ENCODE peak calls at places on chromosome X, in seven cellular contexts. S is HCT116; Y is WERI-Rb-1; H is CD4-positive, alpha-beta T cell; E is psoas muscle; I is heart left ventricle; X is astrocyte. L is an unnamed sample. For H3K9me3, the result is how much of the 10 kb centered on the place peaks cover.

GRCh38 chrX:115561605-115562491 is 874 bp downstream of the PLS3 start:
- DNase-seq in X (no peak), S (no peak), I (peak), H (no peak), E (peak), Y (peak), L (peak)

GRCh38 chrX:9919632-9920172 is 47.5 kb upstream of the CLDN34 start:
- DNase-seq in S (no peak), I (no peak), H (no peak), X (no peak), E (no peak), Y (no peak), L (no peak)

GRCh38 chrX:68710870-68711576 is 63.6 kb downstream of the STARD8 start:
- DNase-seq in Y (peak), H (no peak), E (peak), S (peak), X (peak), I (no peak), L (peak)

GRCh38 chrX:19373034-19373891 is 29.5 kb downstream of the PDHA1 start:
- DNase-seq in X (no peak), E (no peak), I (no peak), Y (peak), S (no peak), H (no peak), L (no peak)

GRCh38 chrX:68114573-68115199 is 318.6 kb downstream of the OPHN1 start:
- DNase-seq in Y (no peak), E (no peak), S (no peak), I (no peak), H (no peak), X (peak), L (no peak)

GRCh38 chrX:39050427-39050826 is 249.2 kb downstream of the MID1IP1 start:
- DNase-seq in S (no peak), Y (no peak), I (no peak), X (no peak), E (no peak), H (no peak), L (no peak)

GRCh38 chrX:9433596-9433995 is 31.3 kb upstream of the TBL1X start:
- DNase-seq in Y (no peak), S (no peak), I (no peak), X (peak), H (no peak), E (no peak), L (no peak)

GRCh38 chrX:15359701-15360100 is 24.4 kb upstream of the PIGA start:
- DNase-seq in Y (no peak), I (no peak), E (no peak), X (no peak), H (no peak), S (no peak), L (no peak)

GRCh38 chrX:119417842-119418241 is 18.7 kb downstream of the SLC25A43 start:
- DNase-seq in Y (no peak), H (no peak), S (no peak), X (no peak), E (no peak), I (no peak), L (peak)

GRCh38 chrX:131262200-131262599 is 26.9 kb downstream of the IGSF1 start:
- DNase-seq in H (no peak), S (no peak), X (no peak), E (no peak), Y (no peak), I (no peak), L (no peak)

GRCh38 chrX:51902651-51903050 is 9.2 kb downstream of the MAGED1 start:
- DNase-seq in S (no peak), H (no peak), I (no peak), E (no peak), X (no peak), Y (no peak), L (no peak)

GRCh38 chrX:74421181-74422028 is at the start of gene SLC16A2:
- DNase-seq in E (peak), H (peak), Y (peak), I (peak), S (no peak), X (peak), L (peak)

GRCh38 chrX:112521658-112522057 is 158.1 kb downstream of the LHFPL1 start:
- DNase-seq in E (no peak), Y (no peak), H (no peak), X (no peak), S (no peak), I (no peak), L (no peak)

GRCh38 chrX:126165721-126166401 is at the start of gene DCAF12L2:
- DNase-seq in S (no peak), Y (no peak), H (no peak), E (peak), I (no peak), X (no peak), L (peak)

GRCh38 chrX:1534321-1535168 is 2.4 kb downstream of the P2RY8 start:
- DNase-seq in I (no peak), E (no peak), Y (peak), H (peak), S (no peak), X (no peak), L (no peak)

GRCh38 chrX:136910565-136911040 is 30.1 kb upstream of the RBMX start:
- DNase-seq in S (no peak), I (no peak), E (no peak), Y (no peak), X (peak), H (no peak), L (no peak)

GRCh38 chrX:70970482-70970999 is 39.6 kb upstream of the SLC7A3 start:
- DNase-seq in I (no peak), S (no peak), X (peak), E (no peak), H (no peak), Y (no peak), L (peak)

GRCh38 chrX:7120578-7121219 is 26.8 kb upstream of the STS start:
- DNase-seq in Y (no peak), I (no peak), S (no peak), H (no peak), E (no peak), X (peak), L (no peak)

GRCh38 chrX:139559383-139560042 is 29.0 kb downstream of the F9 start:
- DNase-seq in I (peak), Y (peak), S (peak), E (no peak), H (no peak), X (peak), L (peak)

GRCh38 chrX:46325312-46325877 is 219.8 kb downstream of the ZNF674 start:
- DNase-seq in X (peak), S (peak), I (no peak), H (peak), Y (no peak), E (no peak), L (peak)

GRCh38 chrX:153869473-153870287 is 16.3 kb downstream of the L1CAM start:
- DNase-seq in H (no peak), E (no peak), X (no peak), Y (no peak), S (no peak), I (no peak), L (no peak)

GRCh38 chrX:44232100-44232499 is 111.4 kb downstream of the EFHC2 start:
- DNase-seq in X (no peak), I (no peak), H (no peak), E (no peak), S (no peak), Y (no peak), L (no peak)

GRCh38 chrX:66130469-66130868 is 33.6 kb upstream of the HEPH start:
- DNase-seq in S (no peak), I (no peak), Y (no peak), H (no peak), E (no peak), X (no peak), L (no peak)

GRCh38 chrX:35150052-35150451 is 207.5 kb downstream of the FAM47B start:
- DNase-seq in H (no peak), X (no peak), E (no peak), S (no peak), I (no peak), Y (no peak), L (no peak)

GRCh38 chrX:116009348-116009747 is 161.2 kb upstream of the AGTR2 start:
- DNase-seq in Y (no peak), H (no peak), X (no peak), E (no peak), I (no peak), S (no peak), L (no peak)

GRCh38 chrX:38627683-38628082 is 66.3 kb downstream of the TSPAN7 start:
- DNase-seq in Y (peak), E (no peak), X (no peak), S (peak), I (no peak), H (no peak), L (peak)

GRCh38 chrX:140292961-140293360 is 211.9 kb downstream of the SOX3 start:
- DNase-seq in E (no peak), X (no peak), S (no peak), I (no peak), H (no peak), Y (no peak), L (no peak)

GRCh38 chrX:148771440-148771839 is 271.0 kb downstream of the AFF2 start:
- DNase-seq in Y (no peak), H (no peak), X (no peak), E (no peak), I (no peak), S (no peak), L (no peak)

GRCh38 chrX:20433376-20433775 is 166.7 kb upstream of the RPS6KA3 start:
- DNase-seq in Y (no peak), I (no peak), S (no peak), E (no peak), X (peak), H (no peak), L (no peak)

GRCh38 chrX:25869761-25870160 is 268.4 kb upstream of the MAGEB18 start:
- DNase-seq in S (no peak), Y (no peak), H (no peak), I (no peak), X (no peak), E (no peak), L (no peak)

GRCh38 chrX:12115377-12115776 is 22.9 kb upstream of the FRMPD4 start:
- DNase-seq in S (no peak), X (no peak), Y (peak), H (no peak), E (no peak), I (no peak), L (peak)

GRCh38 chrX:103356023-103356798 is at the start of gene TCEAL9:
- DNase-seq in I (peak), E (peak), Y (peak), S (peak), H (no peak), X (peak), L (peak)

GRCh38 chrX:39605183-39605582 is 492.6 kb downstream of the BCOR start:
- DNase-seq in S (no peak), I (no peak), H (no peak), Y (no peak), E (no peak), X (no peak), L (no peak)

GRCh38 chrX:107450823-107451509 is 1.5 kb downstream of the FRMPD3 start:
- DNase-seq in H (no peak), I (no peak), E (no peak), S (no peak), X (no peak), Y (peak), L (peak)
- TF ChIP-seq CTCF in H (no peak), I (no peak), E (no peak), S (peak), X (no peak), Y (peak), L (peak)

GRCh38 chrX:47623540-47624027 is 3.9 kb upstream of the SYN1 start:
- DNase-seq in H (peak), E (no peak), Y (no peak), X (peak), I (peak), S (no peak), L (peak)
- H3K9me3 ChIP-seq in H (under half), E (under half), Y (under half), X (under half), I (under half), S (under half), L (under half)

GRCh38 chrX:62928906-62929305 is 422.2 kb downstream of the SPIN4 start:
- DNase-seq in H (no peak), I (no peak), Y (no peak), S (no peak), E (no peak), X (no peak), L (no peak)
- H3K27ac ChIP-seq in H (no peak), I (no peak), Y (no peak), S (no peak), E (no peak), X (no peak), L (no peak)

GRCh38 chrX:53374923-53375322 is 47.5 kb downstream of the SMC1A start:
- DNase-seq in X (no peak), H (no peak), I (no peak), Y (no peak), E (no peak), S (no peak), L (no peak)
- TF ChIP-seq CTCF in X (no peak), H (no peak), I (no peak), Y (peak), E (no peak), S (no peak), L (peak)

GRCh38 chrX:75997692-75998091 is 175.2 kb upstream of the PBDC1 start:
- DNase-seq in Y (no peak), S (no peak), H (no peak), I (no peak), E (no peak), X (no peak), L (no peak)
- H3K9me3 ChIP-seq in Y (under half), S (under half), H (under half), I (under half), E (under half), X (under half), L (under half)

GRCh38 chrX:13419276-13419675 is 99.4 kb upstream of the ATXN3L start:
- DNase-seq in S (no peak), X (no peak), E (no peak), Y (no peak), H (no peak), I (no peak), L (no peak)
- H3K27ac ChIP-seq in S (no peak), X (no peak), E (no peak), Y (no peak), H (no peak), I (no peak), L (no peak)

GRCh38 chrX:110987292-110987691 is 108.7 kb upstream of the PAK3 start:
- DNase-seq in Y (no peak), S (no peak), X (no peak), I (no peak), E (no peak), H (no peak), L (no peak)
- TF ChIP-seq CTCF in Y (no peak), S (peak), X (no peak), I (no peak), E (no peak), H (no peak), L (peak)

DNA sequence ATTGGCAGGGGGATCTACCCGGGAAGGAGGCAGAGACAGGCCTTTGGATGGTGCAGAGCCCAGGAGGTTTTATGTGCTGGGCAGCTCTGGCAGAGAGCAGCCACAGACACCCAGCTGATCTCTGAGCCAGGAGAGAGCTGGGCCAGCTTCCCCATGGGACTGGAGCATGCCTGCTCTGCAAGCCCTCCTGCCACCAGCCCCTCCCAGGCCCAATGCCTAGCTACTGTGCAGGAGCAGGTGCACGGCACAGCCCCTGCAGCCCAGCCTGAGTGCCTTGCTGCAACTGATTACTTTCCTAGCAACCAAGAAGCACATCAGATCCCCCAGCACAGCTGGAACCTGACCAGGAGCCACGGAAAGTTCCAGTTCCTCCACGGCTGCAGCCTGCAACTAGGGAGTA is 57.8 kb upstream of the BEND2 start:
- DNase-seq in H (no peak), I (no peak), X (no peak), Y (no peak), S (no peak), E (no peak), L (no peak)
- H3K9me3 ChIP-seq in H (under half), I (under half), X (under half), Y (under half), S (under half), E (under half), L (under half)